ENCODE peak calls at places on chromosomes 13 and 19, in nine cellular contexts. R is fibroblast of mammary gland; X is stimulated activated CD8-positive, alpha-beta memory T cell treated with anti-CD3 and anti-CD28 coated beads, Interleukin-7, amount 100 ng/mL, for 1 hour; E is RPMI8226; H is amygdala; N is activated naive CD4-positive, alpha-beta T cell; P is naive thymus-derived CD4-positive, alpha-beta T cell; A is aorta; U is tibial artery. F is an unnamed sample.

GRCh38 chr13:20198781-20199180 is 6.0 kb upstream of the GJB2 start:
- DNase-seq in R (peak), X (no peak), P (no peak), E (no peak), A (no peak), U (no peak), H (no peak), N (no peak), F (no peak)

GRCh38 chr13:28805193-28805819 is 14.8 kb upstream of the MTUS2 start:
- DNase-seq in H (no peak), U (no peak), R (peak), N (no peak), X (no peak), P (no peak), A (peak), E (peak), F (no peak)

GRCh38 chr19:7888145-7888825 is at the start of gene LRRC8E:
- DNase-seq in N (no peak), X (no peak), H (no peak), A (no peak), E (no peak), R (peak), U (no peak), P (no peak), F (no peak)

GRCh38 chr13:24038846-24039330 is 121.6 kb upstream of the SPATA13 start:
- DNase-seq in E (no peak), N (no peak), X (no peak), H (peak), P (no peak), R (peak), A (no peak), U (no peak), F (no peak)

GRCh38 chr13:23705578-23705977 is 135.4 kb downstream of the TNFRSF19 start:
- DNase-seq in A (no peak), N (no peak), X (no peak), H (no peak), E (no peak), P (no peak), R (peak), U (no peak), F (no peak)

GRCh38 chr19:27777726-27778125 is 1435.2 kb downstream of the UQCRFS1 start:
- DNase-seq in N (no peak), A (no peak), R (no peak), H (no peak), X (no peak), U (no peak), E (no peak), P (no peak), F (no peak)

GRCh38 chr19:42170052-42170451 is 37.8 kb upstream of the POU2F2 start:
- DNase-seq in E (no peak), N (no peak), X (no peak), U (no peak), R (no peak), A (no peak), P (no peak), H (no peak), F (no peak)

GRCh38 chr19:53333466-53334449 is at the start of gene ZNF845:
- DNase-seq in P (peak), H (peak), A (peak), N (peak), X (peak), U (peak), E (peak), R (peak), F (peak)

GRCh38 chr13:47484564-47484963 is 516.5 kb downstream of the SUCLA2 start:
- DNase-seq in P (no peak), H (no peak), N (no peak), U (no peak), R (peak), E (no peak), A (no peak), X (no peak), F (no peak)

GRCh38 chr19:2354670-2355069 is 5.4 kb upstream of the TMPRSS9 start:
- DNase-seq in N (no peak), P (no peak), X (no peak), E (no peak), U (no peak), A (no peak), H (no peak), R (no peak), F (no peak)

GRCh38 chr19:35206379-35206778 is 22.2 kb downstream of the FAM187B start:
- DNase-seq in A (no peak), R (no peak), U (no peak), P (peak), N (no peak), X (no peak), H (no peak), E (peak), F (no peak)

GRCh38 chr13:100694722-100695644 is 20.4 kb upstream of the TMTC4 start:
- DNase-seq in X (no peak), A (no peak), R (peak), N (no peak), U (no peak), E (peak), P (no peak), H (no peak), F (no peak)

GRCh38 chr19:9945319-9945966 is 9.1 kb upstream of the OLFM2 start:
- DNase-seq in N (no peak), E (no peak), R (peak), P (no peak), H (peak), U (peak), X (no peak), A (peak), F (no peak)

GRCh38 chr19:1169921-1170885 is 3.9 kb downstream of the SBNO2 start:
- DNase-seq in U (no peak), H (no peak), R (peak), E (no peak), A (no peak), N (no peak), P (no peak), X (no peak), F (no peak)

GRCh38 chr19:49570138-49570856 is 10.1 kb downstream of the NOSIP start:
- DNase-seq in H (no peak), P (peak), U (no peak), N (no peak), A (no peak), R (peak), E (peak), X (no peak), F (no peak)

GRCh38 chr19:29537181-29537580 is 11.4 kb downstream of the VSTM2B start:
- DNase-seq in H (no peak), P (no peak), N (no peak), U (peak), A (no peak), E (no peak), R (no peak), X (no peak), F (no peak)

GRCh38 chr19:15259900-15260299 is 27.7 kb upstream of the EPHX3 start:
- DNase-seq in U (no peak), E (no peak), N (no peak), A (no peak), X (no peak), P (no peak), H (no peak), R (no peak), F (no peak)

GRCh38 chr13:52070929-52071523 is 46.5 kb downstream of the UTP14C start:
- DNase-seq in N (no peak), A (no peak), P (no peak), E (no peak), H (no peak), R (peak), U (no peak), X (no peak), F (no peak)

GRCh38 chr19:17544418-17544817 is 11.0 kb upstream of the COLGALT1 start:
- DNase-seq in H (no peak), A (no peak), P (no peak), R (no peak), U (no peak), E (no peak), N (no peak), X (no peak), F (no peak)

GRCh38 chr13:21799671-21800070 is 128.8 kb downstream of the FGF9 start:
- DNase-seq in H (no peak), E (no peak), A (no peak), R (no peak), N (no peak), U (no peak), X (no peak), P (no peak), F (no peak)

GRCh38 chr13:24927810-24928404 is 163.9 kb downstream of the RNF17 start:
- DNase-seq in H (no peak), U (no peak), N (no peak), R (no peak), X (no peak), A (no peak), P (no peak), E (peak), F (no peak)

GRCh38 chr19:29528350-29528945 is 2.7 kb downstream of the VSTM2B start:
- DNase-seq in X (peak), P (peak), E (peak), N (peak), U (no peak), R (peak), A (no peak), H (peak), F (no peak)

GRCh38 chr19:15124572-15125231 is 17.5 kb downstream of the SYDE1 start:
- DNase-seq in A (peak), U (no peak), H (no peak), P (peak), E (peak), N (no peak), X (no peak), R (no peak), F (no peak)

GRCh38 chr13:50635504-50635903 is 208.0 kb downstream of the DLEU7 start:
- DNase-seq in N (no peak), X (no peak), P (no peak), U (peak), R (peak), H (peak), E (no peak), A (no peak), F (no peak)

GRCh38 chr19:33724723-33725060 is 72.0 kb upstream of the KCTD15 start:
- DNase-seq in X (no peak), N (no peak), H (no peak), E (no peak), R (no peak), P (no peak), A (no peak), U (no peak), F (no peak)

GRCh38 chr13:49371943-49372636 is 71.8 kb downstream of the CAB39L start:
- DNase-seq in R (no peak), E (no peak), P (peak), A (no peak), H (no peak), X (no peak), U (no peak), N (no peak), F (no peak)

GRCh38 chr19:51511353-51511752 is 9.8 kb upstream of the SIGLEC12 start:
- DNase-seq in N (no peak), X (no peak), H (no peak), A (no peak), E (peak), R (peak), U (no peak), P (no peak), F (no peak)

GRCh38 chr13:66618702-66619101 is 611.4 kb downstream of the PCDH9 start:
- DNase-seq in U (no peak), R (peak), X (no peak), A (no peak), H (no peak), P (no peak), E (no peak), N (no peak), F (no peak)